ENCODE peak calls at places on chromosomes 11 and 22, in nine cellular contexts. W is GM12865, Y is right atrium auricular region, B is lung, J is sigmoid colon, Z is SK-N-MC, R is RPMI8226, Q is GM12891, O is caudate nucleus. P is an unnamed sample.
A peak's percentile ranks its signal among the peaks of the same experiment; 100 is the strongest.

GRCh38 chr11:57087966-57088365 is 93.8 kb upstream of the LRRC55 start:
- DNase-seq in Z (no peak), W (no peak), Q (no peak), B (no peak), R (no peak), O (no peak), Y (no peak), J (no peak), P (no peak)

GRCh38 chr11:27020736-27021135 is 19.9 kb upstream of the BBOX1 start:
- DNase-seq in R (no peak), Y (no peak), O (no peak), W (no peak), Q (no peak), Z (no peak), B (no peak), J (no peak), P (peak; percentile 42)

GRCh38 chr11:14500181-14500651 is 605 bp upstream of the COPB1 start:
- DNase-seq in B (peak; percentile 42), O (no peak), W (peak; percentile 72), Z (no peak), J (no peak), Q (peak; percentile 25), R (peak; percentile 57), Y (no peak), P (peak; percentile 63)

GRCh38 chr11:84541711-84542340 is 1085.3 kb downstream of the DLG2 start:
- DNase-seq in W (no peak), Y (no peak), Z (no peak), J (no peak), O (no peak), R (no peak), B (no peak), Q (no peak), P (no peak)

GRCh38 chr11:101860694-101861371 is 54.0 kb upstream of the CEP126 start:
- DNase-seq in Y (peak; percentile 60), Z (peak; percentile 18), J (no peak), B (peak; percentile 46), R (peak; percentile 46), Q (peak; percentile 14), O (no peak), W (peak; percentile 46), P (peak; percentile 86)

GRCh38 chr11:126403039-126403438 is 47.6 kb downstream of the ST3GAL4 start:
- DNase-seq in Z (peak; percentile 70), O (no peak), J (no peak), B (no peak), Q (no peak), W (no peak), Y (no peak), R (no peak), P (peak; percentile 37)

GRCh38 chr11:95074806-95075563 is 8.3 kb downstream of the SRSF8 start:
- DNase-seq in W (no peak), O (no peak), J (no peak), Y (peak; percentile 68), Z (no peak), Q (no peak), B (peak; percentile 73), R (peak; percentile 19), P (no peak)

GRCh38 chr11:88312665-88313064 is 24.9 kb downstream of the CTSC start:
- DNase-seq in O (no peak), Z (no peak), J (no peak), Y (no peak), W (no peak), R (no peak), B (no peak), Q (no peak), P (no peak)

GRCh38 chr11:107562647-107563208 is 2.8 kb downstream of the ALKBH8 start:
- DNase-seq in R (no peak), Z (no peak), O (no peak), W (no peak), Y (no peak), J (no peak), B (no peak), Q (no peak), P (no peak)

GRCh38 chr11:74721479-74721835 is 9.8 kb downstream of the CHRDL2 start:
- DNase-seq in Z (no peak), R (no peak), J (no peak), Y (no peak), W (no peak), O (no peak), B (no peak), Q (no peak), P (no peak)

GRCh38 chr11:59981106-59981770 is 17.4 kb downstream of the OOSP4A start:
- DNase-seq in J (no peak), Q (no peak), Y (no peak), B (no peak), R (no peak), O (no peak), W (no peak), Z (no peak), P (no peak)

GRCh38 chr11:32052218-32052617 is 38.7 kb upstream of the RCN1 start:
- DNase-seq in B (peak; percentile 45), Y (peak; percentile 73), R (peak; percentile 50), Z (no peak), J (peak; percentile 70), W (peak; percentile 64), O (peak; percentile 21), Q (peak; percentile 15), P (peak; percentile 75)

GRCh38 chr22:31105282-31105929 is 2.0 kb downstream of the SELENOM start:
- DNase-seq in R (no peak), Y (no peak), J (peak; percentile 79), B (no peak), W (no peak), Q (no peak), Z (no peak), O (no peak), P (no peak)

GRCh38 chr11:6571434-6572008 is 31.9 kb downstream of the RRP8 start:
- DNase-seq in Y (no peak), Q (no peak), W (no peak), Z (no peak), J (no peak), B (no peak), R (no peak), O (no peak), P (no peak)

GRCh38 chr22:35170716-35171697 is 86.3 kb upstream of the HMGXB4 start:
- DNase-seq in W (no peak), O (no peak), J (no peak), Z (no peak), B (peak; percentile 22), Y (no peak), Q (no peak), R (no peak), P (no peak)

GRCh38 chr11:61973603-61974162 is 6.2 kb upstream of the FTH1 start:
- DNase-seq in Y (no peak), Z (no peak), W (no peak), R (no peak), J (no peak), O (no peak), Q (no peak), B (no peak), P (no peak)

GRCh38 chr22:41919357-41920224 is 4.7 kb upstream of the SHISA8 start:
- DNase-seq in J (no peak), Z (no peak), Q (peak; percentile 74), O (no peak), Y (no peak), R (peak; percentile 51), B (peak; percentile 52), W (peak; percentile 93), P (peak; percentile 66)

GRCh38 chr11:79313513-79313912 is 127.3 kb downstream of the TENM4 start:
- DNase-seq in J (no peak), Y (no peak), O (peak; percentile 13), Z (no peak), B (no peak), R (no peak), W (no peak), Q (no peak), P (no peak)

GRCh38 chr11:8282621-8283509 is 19.2 kb upstream of the LMO1 start:
- DNase-seq in B (no peak), J (peak; percentile 32), Y (peak; percentile 43), W (no peak), Q (no peak), O (no peak), Z (no peak), R (no peak), P (no peak)

GRCh38 chr22:47199949-47200272 is 437.5 kb downstream of the TBC1D22A start:
- DNase-seq in Q (no peak), W (no peak), J (no peak), Y (peak; percentile 36), Z (no peak), B (no peak), R (no peak), O (no peak), P (no peak)